ENCODE peak calls at places on chromosomes 13 and 19, in four cellular contexts. A is sigmoid colon, I is tibial nerve, L is stomach. E is an unnamed sample.

GRCh38 chr19:55479451-55480230 is 3.2 kb downstream of the ZNF628 start:
- DNase-seq in A (no peak), I (no peak), L (no peak), E (no peak)

GRCh38 chr19:16496613-16496983 is 404 bp downstream of the C19orf44 start:
- DNase-seq in A (peak; percentile 80), I (no peak), L (peak; percentile 31), E (peak; percentile 20)

GRCh38 chr13:63117710-63118109 is 1702.1 kb upstream of the PCDH20 start:
- DNase-seq in A (peak; percentile 40), I (no peak), L (no peak), E (no peak)

GRCh38 chr19:11286312-11286974 is 9.5 kb upstream of the TSPAN16 start:
- DNase-seq in A (no peak), I (no peak), L (no peak), E (no peak)

GRCh38 chr19:5154129-5154798 is 185.4 kb downstream of the KDM4B start:
- DNase-seq in A (peak; percentile 65), I (no peak), L (peak; percentile 52), E (peak; percentile 38)

GRCh38 chr13:110593430-110594130 is 21.8 kb upstream of the NAXD start:
- DNase-seq in A (no peak), I (peak; percentile 28), L (no peak), E (no peak)

GRCh38 chr19:872266-872951 is 12.9 kb downstream of the CFD start:
- DNase-seq in A (no peak), I (peak; percentile 47), L (peak; percentile 68), E (peak; percentile 92)

GRCh38 chr19:10418281-10419199 is 1.8 kb upstream of the PDE4A start:
- DNase-seq in A (no peak), I (no peak), L (no peak), E (no peak)

GRCh38 chr19:10407102-10407501 is 3.8 kb upstream of the CDC37 start:
- DNase-seq in A (no peak), I (no peak), L (no peak), E (no peak)

GRCh38 chr13:59112375-59112774 is 1051.4 kb downstream of the DIAPH3 start:
- DNase-seq in A (peak; percentile 63), I (no peak), L (no peak), E (peak; percentile 11)

GRCh38 chr19:6026390-6026897 is 48.5 kb upstream of the RANBP3 start:
- DNase-seq in A (peak; percentile 26), I (no peak), L (no peak), E (no peak)

GRCh38 chr19:55486043-55486970 is 1.3 kb downstream of the NAT14 start:
- DNase-seq in A (peak; percentile 82), I (no peak), L (no peak), E (no peak)

GRCh38 chr19:3146677-3147100 is 10.9 kb downstream of the GNA15 start:
- DNase-seq in A (no peak), I (no peak), L (no peak), E (peak; percentile 30)

GRCh38 chr13:20512042-20512683 is 13.5 kb downstream of the CRYL1 start:
- DNase-seq in A (no peak), I (no peak), L (no peak), E (no peak)

GRCh38 chr13:74466015-74466414 is 331.8 kb upstream of the KLF12 start:
- DNase-seq in A (no peak), I (no peak), L (no peak), E (no peak)

GRCh38 chr13:74461011-74461410 is 326.8 kb upstream of the KLF12 start:
- DNase-seq in A (no peak), I (no peak), L (no peak), E (no peak)

GRCh38 chr13:74465279-74465678 is 331.1 kb upstream of the KLF12 start:
- DNase-seq in A (no peak), I (no peak), L (no peak), E (no peak)

GRCh38 chr13:74464656-74465055 is 330.5 kb upstream of the KLF12 start:
- DNase-seq in A (no peak), I (no peak), L (no peak), E (no peak)
- TF ChIP-seq EP300 in A (no peak), I (no peak), L (no peak), E (no peak)

DNA sequence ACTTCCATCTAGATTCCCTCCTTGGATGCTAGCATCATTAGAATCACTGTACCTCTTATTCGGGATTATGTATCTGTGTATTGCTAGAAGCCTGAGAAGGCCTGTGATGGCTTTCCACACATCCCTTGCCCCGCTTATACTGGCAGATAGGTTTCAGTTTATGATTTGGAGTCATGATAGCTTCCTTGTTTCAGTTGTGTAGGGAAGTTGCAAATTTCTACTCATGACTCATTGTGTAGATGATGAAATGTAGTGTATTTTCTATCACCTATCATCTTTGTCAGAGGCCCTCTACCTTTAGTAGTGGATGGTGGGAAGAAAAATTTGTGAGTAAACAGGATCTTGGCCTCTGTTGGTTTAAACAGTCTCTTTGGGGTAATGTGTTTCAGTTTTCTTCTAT is 165.2 kb downstream of the GGACT start:
- DNase-seq in A (no peak), I (no peak), L (no peak), E (no peak)
- H3K27ac ChIP-seq in A (no peak overlapping the region), I (no peak overlapping the region), L (no peak overlapping the region), E (no peak overlapping the region)

DNA sequence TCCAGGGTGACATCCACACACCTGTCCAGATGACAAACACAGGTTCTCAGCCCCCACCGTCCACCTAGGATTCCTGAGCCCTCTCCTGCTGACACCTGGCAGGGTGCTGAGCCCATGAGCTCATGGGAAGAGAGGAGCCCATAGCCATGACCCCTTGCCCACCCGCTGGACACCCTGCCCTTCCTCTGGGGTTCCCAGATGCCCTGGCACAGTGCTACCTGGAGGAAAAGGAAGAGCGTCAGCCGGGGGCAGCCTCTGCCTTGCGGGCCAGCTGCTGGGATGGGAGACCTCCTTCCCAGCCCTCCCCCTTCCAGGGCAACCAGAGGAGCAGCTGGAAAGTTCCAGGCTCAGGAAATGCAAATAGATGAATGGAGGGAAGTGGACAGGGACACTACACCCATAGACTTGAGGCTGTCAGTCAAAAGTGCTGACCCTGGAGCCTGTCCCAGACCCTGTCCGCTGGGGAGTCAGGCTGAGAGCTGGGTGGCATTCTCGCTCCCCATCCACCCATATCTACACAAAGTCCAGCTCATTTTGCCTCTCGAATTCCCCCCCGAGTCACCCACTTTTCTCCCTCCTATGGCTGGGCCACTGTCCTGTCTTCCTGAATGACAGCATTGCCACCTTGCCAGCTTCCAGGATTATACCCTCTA is 12.3 kb upstream of the ARHGEF18 start:
- DNase-seq in A (peak; percentile 36), I (no peak), L (no peak), E (no peak)
- H3K4me1 ChIP-seq in A (no peaks in the 10 kb centered on the region), I (peaks cover 17% of the 10 kb centered on the region), L (peaks cover 20% of the 10 kb centered on the region), E (peaks cover 20% of the 10 kb centered on the region)

GRCh38 chr19:18610556-18611326 is 1.9 kb upstream of the TMEM59L start:
- DNase-seq in A (no peak), I (no peak), L (no peak), E (no peak)
- TF ChIP-seq EP300 in A (no peak), I (no peak), L (no peak), E (no peak)